ENCODE peak calls at places on chromosome 4, in five cellular contexts. Q is suprapubic skin, C is RWPE2, N is body of pancreas, E is astrocyte of the spinal cord. I is an unnamed sample.

GRCh38 chr4:176238157-176238608 is 30.8 kb downstream of the ASB5 start:
- DNase-seq in Q (no peak), C (no peak), N (no peak), E (peak), I (peak)

GRCh38 chr4:78131403-78131802 is 74.3 kb downstream of the FRAS1 start:
- DNase-seq in Q (no peak), C (no peak), N (no peak), E (no peak), I (peak)

GRCh38 chr4:89590102-89590501 is 246.9 kb downstream of the SNCA start:
- DNase-seq in Q (no peak), C (no peak), N (no peak), E (no peak), I (peak)

GRCh38 chr4:25330905-25331816 is 18.6 kb downstream of the ZCCHC4 start:
- DNase-seq in Q (no peak), C (no peak), N (no peak), E (no peak), I (no peak)

GRCh38 chr4:18180892-18181291 is 159.3 kb upstream of the LCORL start:
- DNase-seq in Q (no peak), C (no peak), N (no peak), E (no peak), I (no peak)

GRCh38 chr4:152784490-152785195 is 4.9 kb downstream of the ARFIP1 start:
- DNase-seq in Q (no peak), C (no peak), N (no peak), E (peak), I (peak)

GRCh38 chr4:75908555-75908954 is 6.3 kb upstream of the PPEF2 start:
- DNase-seq in Q (no peak), C (no peak), N (no peak), E (no peak), I (no peak)

GRCh38 chr4:129278868-129279267 is 182.9 kb downstream of the C4orf33 start:
- DNase-seq in Q (no peak), C (no peak), N (no peak), E (no peak), I (peak)

GRCh38 chr4:140158234-140159030 is 4.4 kb upstream of the MAML3 start:
- DNase-seq in Q (no peak), C (no peak), N (peak), E (peak), I (peak)

GRCh38 chr4:74364649-74365491 is at the start of gene EREG:
- DNase-seq in Q (no peak), C (peak), N (peak), E (peak), I (no peak)

GRCh38 chr4:90403781-90404180 is 276.6 kb downstream of the CCSER1 start:
- DNase-seq in Q (no peak), C (no peak), N (no peak), E (peak), I (no peak)

GRCh38 chr4:101349346-101350064 is 2.2 kb upstream of the PPP3CA start:
- DNase-seq in Q (no peak), C (peak), N (peak), E (no peak), I (peak)

GRCh38 chr4:141807073-141807472 is 170.7 kb downstream of the IL15 start:
- DNase-seq in Q (no peak), C (no peak), N (no peak), E (peak), I (no peak)

GRCh38 chr4:146247356-146247755 is 33.0 kb downstream of the REELD1 start:
- DNase-seq in Q (no peak), C (no peak), N (no peak), E (no peak), I (no peak)

GRCh38 chr4:77433102-77433733 is 172.4 kb upstream of the CXCL13 start:
- DNase-seq in Q (no peak), C (no peak), N (peak), E (peak), I (peak)

GRCh38 chr4:85968945-85969830 is 390.7 kb downstream of the MAPK10 start:
- DNase-seq in Q (no peak), C (no peak), N (no peak), E (peak), I (no peak)

GRCh38 chr4:16783119-16783518 is 115.3 kb downstream of the LDB2 start:
- DNase-seq in Q (no peak), C (no peak), N (no peak), E (peak), I (no peak)

GRCh38 chr4:95445251-95445650 is 103.5 kb downstream of the UNC5C start:
- DNase-seq in Q (no peak), C (no peak), N (no peak), E (no peak), I (no peak)

GRCh38 chr4:121479801-121480200 is 99.0 kb upstream of the QRFPR start:
- DNase-seq in Q (no peak), C (no peak), N (no peak), E (no peak), I (no peak)

GRCh38 chr4:25823632-25824031 is 39.2 kb downstream of the SEL1L3 start:
- DNase-seq in Q (no peak), C (no peak), N (no peak), E (no peak), I (no peak)

GRCh38 chr4:121243476-121243875 is 79.4 kb upstream of the TNIP3 start:
- DNase-seq in Q (no peak), C (no peak), N (no peak), E (no peak), I (no peak)

GRCh38 chr4:87117051-87117729 is 103.2 kb downstream of the KLHL8 start:
- DNase-seq in Q (no peak), C (no peak), N (no peak), E (no peak), I (no peak)

GRCh38 chr4:37225778-37226177 is 18.8 kb upstream of the NWD2 start:
- DNase-seq in Q (no peak), C (no peak), N (no peak), E (no peak), I (no peak)

GRCh38 chr4:55251352-55251751 is 94.7 kb upstream of the SRD5A3 start:
- DNase-seq in Q (no peak), C (no peak), N (no peak), E (no peak), I (no peak)

GRCh38 chr4:122045533-122045932 is 93.7 kb upstream of the TRPC3 start:
- DNase-seq in Q (no peak), C (peak), N (peak), E (peak), I (peak)

GRCh38 chr4:142406051-142406549 is 440.0 kb downstream of the INPP4B start:
- DNase-seq in Q (no peak), C (no peak), N (no peak), E (peak), I (no peak)

GRCh38 chr4:148069086-148070010 is 337.5 kb downstream of the ARHGAP10 start:
- DNase-seq in Q (no peak), C (no peak), N (no peak), E (no peak), I (no peak)

GRCh38 chr4:148071009-148071408 is 339.1 kb downstream of the ARHGAP10 start:
- DNase-seq in Q (no peak), C (no peak), N (no peak), E (no peak), I (no peak)

GRCh38 chr4:148065069-148065468 is 333.2 kb downstream of the ARHGAP10 start:
- DNase-seq in Q (no peak), C (no peak), N (no peak), E (peak), I (no peak)

GRCh38 chr4:148067307-148067916 is 335.5 kb downstream of the ARHGAP10 start:
- DNase-seq in Q (no peak), C (no peak), N (no peak), E (no peak), I (no peak)

GRCh38 chr4:148068065-148068911 is 336.4 kb downstream of the ARHGAP10 start:
- DNase-seq in Q (no peak), C (no peak), N (no peak), E (no peak), I (no peak)
- TF ChIP-seq CTCF in Q (no peak), C (no peak), N (no peak), E (no peak), I (no peak)

DNA sequence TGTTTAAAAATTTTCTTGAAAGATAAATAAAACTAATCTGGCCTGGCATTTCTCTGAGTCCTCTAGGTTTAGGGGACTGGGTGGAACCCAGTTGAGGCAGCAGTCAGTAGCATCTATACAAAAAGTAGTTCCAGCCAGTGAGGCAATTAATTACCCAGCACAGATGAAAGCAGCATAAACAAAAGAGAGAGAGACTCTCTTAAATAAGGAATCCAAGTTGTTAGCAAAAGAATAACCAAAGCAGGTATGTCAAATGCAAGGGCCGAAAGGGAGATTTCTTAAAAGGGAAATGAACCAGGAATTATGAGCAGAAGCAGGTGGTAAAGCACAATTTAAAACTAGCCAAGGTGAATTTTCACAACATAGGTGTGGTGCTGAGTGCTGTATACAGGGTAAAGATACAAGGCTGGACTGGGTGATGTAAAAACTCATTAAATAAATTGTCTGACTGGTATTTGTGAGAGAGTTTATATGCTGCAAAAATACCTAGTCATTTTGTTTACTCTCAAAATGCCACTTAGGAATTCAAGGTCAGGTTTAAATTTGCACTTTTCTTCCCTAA is 94.6 kb upstream of the GALNT7 start:
- DNase-seq in Q (no peak), C (no peak), N (no peak), E (no peak), I (no peak)
- H3K4me3 ChIP-seq in Q (no peak), C (no peak), N (no peak), E (no peak), I (no peak)

DNA sequence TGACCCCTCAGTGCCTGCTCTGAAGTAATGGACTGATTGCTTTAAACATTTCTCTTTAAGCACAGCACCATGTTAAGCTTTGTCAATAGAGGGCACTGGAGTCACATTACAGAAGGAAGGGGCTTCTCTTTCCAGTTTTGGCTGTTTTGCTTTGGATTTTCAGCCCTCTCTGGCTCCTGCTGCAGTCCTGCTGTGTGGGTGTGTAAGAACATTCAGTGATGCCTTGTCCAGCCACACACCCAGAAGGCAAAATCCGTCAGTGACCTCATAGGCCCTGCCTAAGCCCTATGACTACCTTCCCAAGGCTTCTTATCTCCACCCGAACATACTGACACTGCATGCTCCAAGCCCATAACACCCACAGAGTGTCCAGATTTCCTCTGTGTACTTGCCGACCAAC is 215.3 kb upstream of the CTSO start:
- DNase-seq in Q (no peak), C (no peak), N (no peak), E (peak), I (no peak)
- TF ChIP-seq CTCF in Q (peak), C (peak), N (no peak), E (peak), I (peak)

GRCh38 chr4:7193040-7193958 is 961 bp downstream of the SORCS2 start:
- DNase-seq in Q (peak), C (no peak), N (no peak), E (no peak), I (no peak)
- H3K4me3 ChIP-seq in Q (peak), C (peak), N (no peak), E (peak), I (no peak)

GRCh38 chr4:2799971-2800690 is 7.2 kb downstream of the SH3BP2 start:
- DNase-seq in Q (peak), C (peak), N (peak), E (no peak), I (no peak)
- TF ChIP-seq CTCF in Q (no peak), C (no peak), N (no peak), E (no peak), I (no peak)

GRCh38 chr4:145176641-145177432 is 3.6 kb downstream of the OTUD4 start:
- DNase-seq in Q (no peak), C (no peak), N (peak), E (no peak), I (peak)
- H3K4me3 ChIP-seq in Q (peak), C (peak), N (no peak), E (no peak), I (no peak)

DNA sequence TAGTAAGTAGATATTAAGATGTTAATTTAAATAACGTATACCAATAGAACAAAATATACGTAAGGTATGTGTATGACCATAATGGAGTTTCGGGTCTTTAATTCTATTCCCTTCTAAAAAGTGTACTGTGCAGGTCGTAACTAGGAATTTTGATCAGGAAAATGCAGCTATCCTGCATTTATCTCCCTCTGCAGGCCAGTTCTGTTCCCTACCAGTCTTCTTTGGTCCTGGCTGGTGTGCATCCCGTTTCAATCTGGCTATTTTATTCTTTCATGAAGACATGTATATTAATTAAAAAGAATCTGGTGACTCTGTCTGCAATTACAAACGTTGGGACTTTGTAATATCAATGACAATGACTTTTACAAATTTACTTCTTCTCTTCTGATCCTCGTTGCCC is 534.1 kb upstream of the AADAT start:
- DNase-seq in Q (no peak), C (no peak), N (no peak), E (no peak), I (no peak)
- TF ChIP-seq CTCF in Q (no peak), C (peak), N (no peak), E (no peak), I (peak)

GRCh38 chr4:184477201-184477999 is 3.0 kb upstream of the IRF2 start:
- DNase-seq in Q (no peak), C (no peak), N (no peak), E (no peak), I (no peak)

GRCh38 chr4:184476660-184477059 is 2.3 kb upstream of the IRF2 start:
- DNase-seq in Q (no peak), C (no peak), N (no peak), E (no peak), I (no peak)

GRCh38 chr4:184481544-184481943 is 7.2 kb upstream of the IRF2 start:
- DNase-seq in Q (no peak), C (no peak), N (no peak), E (no peak), I (no peak)

GRCh38 chr4:184475096-184475461 is 729 bp upstream of the IRF2 start:
- DNase-seq in Q (peak), C (no peak), N (peak), E (no peak), I (no peak)

DNA sequence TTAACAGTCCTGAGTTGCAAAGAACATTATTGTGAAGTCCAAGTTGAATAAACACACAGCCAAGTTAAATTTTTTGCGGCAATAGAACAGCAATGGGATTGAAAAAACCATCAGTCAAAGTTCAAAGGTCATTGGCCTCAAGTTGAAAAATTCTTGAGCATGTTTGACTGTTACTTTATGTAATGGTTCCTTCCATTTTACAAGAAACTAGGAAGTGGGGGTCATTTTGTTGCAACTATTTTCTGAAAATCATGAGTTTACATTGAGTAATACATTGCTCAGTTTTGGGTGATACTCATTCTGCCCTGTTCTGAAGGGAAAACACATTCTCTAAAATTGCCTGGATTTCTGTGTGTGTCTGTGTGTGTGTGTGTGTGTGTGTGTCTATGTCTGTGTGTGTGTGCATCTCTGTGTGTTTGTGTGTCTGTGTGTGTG is 5.2 kb upstream of the IRF2 start:
- DNase-seq in Q (no peak), C (no peak), N (no peak), E (no peak), I (no peak)
- H3K4me3 ChIP-seq in Q (no peak), C (no peak), N (no peak), E (no peak), I (no peak)

I was measured in LNCaP clone FGC.